ENCODE peak calls at places on chromosome 22, in six cellular contexts. Z is stimulated activated naive CD4-positive, alpha-beta T cell; N is colonic mucosa; G is body of pancreas; O is psoas muscle; L is progenitor cell of endocrine pancreas. T is an unnamed sample.

GRCh38 chr22:35154937-35155387 is 89.0 kb downstream of the ISX start:
- DNase-seq in Z (no peak), N (peak; percentile 67), G (peak; percentile 52), O (peak; percentile 35), L (peak; percentile 57), T (peak; percentile 67)

GRCh38 chr22:41998361-41999261 is at the start of gene WBP2NL:
- DNase-seq in Z (peak; percentile 78), N (peak; percentile 91), G (peak; percentile 91), O (peak; percentile 80), L (no peak), T (no peak)

GRCh38 chr22:20430101-20430640 is 7.5 kb downstream of the SCARF2 start:
- DNase-seq in Z (no peak), N (no peak), G (no peak), O (no peak), L (no peak), T (no peak)

GRCh38 chr22:19868333-19868732 is 13.7 kb upstream of the GNB1L start:
- DNase-seq in Z (no peak), N (peak; percentile 16), G (no peak), O (no peak), L (no peak), T (no peak)

GRCh38 chr22:43878079-43878795 is 13.6 kb downstream of the PNPLA5 start:
- DNase-seq in Z (no peak), N (no peak), G (no peak), O (no peak), L (no peak), T (no peak)

GRCh38 chr22:31080848-31081649 is at the start of gene SMTN:
- DNase-seq in Z (peak; percentile 77), N (peak; percentile 98), G (peak; percentile 97), O (peak; percentile 92), L (peak; percentile 88), T (peak; percentile 85)

GRCh38 chr22:42342426-42343135 is 72.1 kb upstream of the TCF20 start:
- DNase-seq in Z (no peak), N (no peak), G (no peak), O (no peak), L (no peak), T (no peak)

GRCh38 chr22:37304595-37305343 is 22.5 kb downstream of the CYTH4 start:
- DNase-seq in Z (no peak), N (no peak), G (no peak), O (no peak), L (no peak), T (no peak)

GRCh38 chr22:22429374-22430108 is 79.0 kb downstream of the ZNF280B start:
- DNase-seq in Z (no peak), N (no peak), G (no peak), O (no peak), L (no peak), T (no peak)

GRCh38 chr22:39383841-39384625 is 15.5 kb upstream of the TAB1 start:
- DNase-seq in Z (no peak), N (no peak), G (no peak), O (no peak), L (no peak), T (no peak)

GRCh38 chr22:29044657-29045176 is 16.9 kb downstream of the C22orf31 start:
- DNase-seq in Z (no peak), N (no peak), G (peak; percentile 19), O (no peak), L (no peak), T (no peak)

GRCh38 chr22:37508431-37508963 is 10.7 kb downstream of the CARD10 start:
- DNase-seq in Z (no peak), N (no peak), G (no peak), O (peak; percentile 36), L (no peak), T (no peak)

GRCh38 chr22:39496131-39496838 is 5.8 kb upstream of the MIEF1 start:
- DNase-seq in Z (peak; percentile 11), N (peak; percentile 79), G (peak; percentile 89), O (peak; percentile 76), L (no peak), T (no peak)

GRCh38 chr22:48750826-48751440 is 1076.7 kb downstream of the BRD1 start:
- DNase-seq in Z (no peak), N (no peak), G (no peak), O (no peak), L (no peak), T (no peak)

GRCh38 chr22:49345896-49346295 is 481.8 kb downstream of the BRD1 start:
- DNase-seq in Z (no peak), N (no peak), G (no peak), O (no peak), L (no peak), T (no peak)

GRCh38 chr22:37484115-37485005 is 1.8 kb downstream of the MFNG start:
- DNase-seq in Z (peak; percentile 66), N (peak; percentile 72), G (peak; percentile 75), O (peak; percentile 69), L (no peak), T (no peak)

GRCh38 chr22:25525376-25525775 is 39.1 kb upstream of the GRK3 start:
- DNase-seq in Z (no peak), N (no peak), G (no peak), O (no peak), L (no peak), T (no peak)

GRCh38 chr22:33756508-33756949 is 163.7 kb downstream of the LARGE1 start:
- DNase-seq in Z (no peak), N (no peak), G (no peak), O (no peak), L (no peak), T (no peak)

GRCh38 chr22:40666151-40666848 is 13.0 kb upstream of the MCHR1 start:
- DNase-seq in Z (no peak), N (no peak), G (no peak), O (no peak), L (no peak), T (no peak)

GRCh38 chr22:37560682-37561208 is 465 bp downstream of the CDC42EP1 start:
- DNase-seq in Z (no peak), N (no peak), G (peak; percentile 71), O (peak; percentile 64), L (peak; percentile 46), T (no peak)

GRCh38 chr22:30968015-30968923 is at the start of gene MORC2:
- DNase-seq in Z (no peak), N (peak; percentile 76), G (peak; percentile 76), O (peak; percentile 69), L (no peak), T (peak; percentile 54)

GRCh38 chr22:46041642-46042041 is 64.7 kb upstream of the WNT7B start:
- DNase-seq in Z (no peak), N (peak; percentile 15), G (peak; percentile 28), O (no peak), L (no peak), T (no peak)

GRCh38 chr22:35539910-35540599 is 576 bp upstream of the RASD2 start:
- DNase-seq in Z (peak; percentile 39), N (peak; percentile 74), G (peak; percentile 27), O (peak; percentile 67), L (peak; percentile 59), T (no peak)

GRCh38 chr22:45246060-45246985 is 5.6 kb upstream of the KIAA0930 start:
- DNase-seq in Z (no peak), N (peak; percentile 87), G (peak; percentile 96), O (peak; percentile 41), L (no peak), T (no peak)

GRCh38 chr22:49590381-49590780 is 237.3 kb downstream of the BRD1 start:
- DNase-seq in Z (no peak), N (no peak), G (no peak), O (no peak), L (no peak), T (no peak)

GRCh38 chr22:50061824-50062355 is 3.8 kb upstream of the TTLL8 start:
- DNase-seq in Z (no peak), N (no peak), G (no peak), O (no peak), L (no peak), T (no peak)

GRCh38 chr22:44359496-44360110 is 46.9 kb upstream of the SHISAL1 start:
- DNase-seq in Z (no peak), N (no peak), G (no peak), O (peak; percentile 6), L (no peak), T (no peak)

GRCh38 chr22:28718044-28718443 is 23.6 kb downstream of the CHEK2 start:
- DNase-seq in Z (no peak), N (no peak), G (no peak), O (no peak), L (no peak), T (no peak)

GRCh38 chr22:40799008-40799407 is 20.1 kb downstream of the SLC25A17 start:
- DNase-seq in Z (no peak), N (no peak), G (no peak), O (no peak), L (no peak), T (no peak)

GRCh38 chr22:42039271-42039670 is 31.3 kb downstream of the NAGA start:
- DNase-seq in Z (no peak), N (no peak), G (no peak), O (no peak), L (no peak), T (no peak)

T was measured in LNCaP clone FGC.